ENCODE peak calls at places on chromosomes 1 and 21, in seven cellular contexts. L is heart left ventricle; K is CD8-positive, alpha-beta T cell; R is suprapubic skin; T is OCI-LY7; U is A549; S is aorta. E is an unnamed sample.
A peak's percentile ranks its signal among the peaks of the same experiment; 100 is the strongest.

GRCh38 chr1:220901906-220902305 is 22.7 kb downstream of the HLX start:
- DNase-seq in L (no peak), K (no peak), R (no peak), T (no peak), U (no peak), S (no peak), E (no peak)

GRCh38 chr1:16630661-16631247 is 17.4 kb upstream of the NBPF1 start:
- DNase-seq in L (peak; percentile 30), K (peak; percentile 20), R (peak; percentile 86), T (no peak), U (no peak), S (peak; percentile 81), E (peak; percentile 21)

GRCh38 chr1:92754000-92754787 is 30.7 kb downstream of the EVI5 start:
- DNase-seq in L (no peak), K (no peak), R (no peak), T (no peak), U (no peak), S (no peak), E (no peak)

GRCh38 chr1:160520582-160520981 is 2.5 kb downstream of the SLAMF6 start:
- DNase-seq in L (no peak), K (no peak), R (no peak), T (no peak), U (peak; percentile 21), S (no peak), E (no peak)

GRCh38 chr1:151059342-151060240 is at the start of gene CDC42SE1:
- DNase-seq in L (peak; percentile 89), K (peak; percentile 86), R (peak; percentile 91), T (peak; percentile 94), U (peak; percentile 88), S (peak; percentile 96), E (peak; percentile 86)

GRCh38 chr1:115466433-115466832 is 128.4 kb upstream of the NGF start:
- DNase-seq in L (no peak), K (no peak), R (no peak), T (no peak), U (no peak), S (no peak), E (no peak)

GRCh38 chr1:164659621-164660414 is 100.8 kb downstream of the PBX1 start:
- DNase-seq in L (no peak), K (no peak), R (no peak), T (no peak), U (no peak), S (no peak), E (peak; percentile 68)

GRCh38 chr1:41319803-41320711 is 41.2 kb upstream of the FOXO6 start:
- DNase-seq in L (peak; percentile 75), K (no peak), R (no peak), T (no peak), U (no peak), S (peak; percentile 85), E (peak; percentile 33)

GRCh38 chr1:235708390-235708962 is 58.9 kb upstream of the GNG4 start:
- DNase-seq in L (no peak), K (no peak), R (no peak), T (no peak), U (peak; percentile 86), S (no peak), E (no peak)

GRCh38 chr1:94550800-94551241 is 9.3 kb upstream of the F3 start:
- DNase-seq in L (no peak), K (no peak), R (no peak), T (no peak), U (no peak), S (no peak), E (no peak)

GRCh38 chr1:94549706-94550105 is 8.1 kb upstream of the F3 start:
- DNase-seq in L (no peak), K (no peak), R (no peak), T (no peak), U (no peak), S (no peak), E (no peak)

GRCh38 chr1:94552071-94552586 is 10.6 kb upstream of the F3 start:
- DNase-seq in L (peak; percentile 49), K (no peak), R (no peak), T (no peak), U (no peak), S (no peak), E (peak; percentile 90)

GRCh38 chr1:94550396-94550795 is 8.8 kb upstream of the F3 start:
- DNase-seq in L (no peak), K (no peak), R (no peak), T (no peak), U (no peak), S (no peak), E (no peak)

DNA sequence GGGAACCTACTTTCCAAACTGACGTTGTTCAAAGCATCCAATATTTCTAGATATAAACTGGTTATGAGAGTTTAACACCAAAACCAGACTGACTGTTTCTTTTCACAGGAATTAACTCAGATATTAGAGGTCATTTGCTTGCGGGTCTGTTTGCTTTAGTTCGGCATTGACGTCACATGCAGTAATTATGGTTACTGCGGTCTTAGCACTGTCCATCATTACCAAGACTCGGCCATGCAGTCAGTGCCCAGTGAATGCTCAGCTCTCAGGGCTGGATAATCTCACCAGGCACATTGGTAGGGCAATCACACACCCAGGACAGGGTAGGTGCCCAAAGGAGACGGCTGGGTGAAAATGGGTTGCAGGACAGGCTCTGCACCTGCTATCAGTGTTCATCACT is 9.9 kb upstream of the F3 start:
- DNase-seq in L (no peak), K (no peak), R (no peak), T (no peak), U (no peak), S (no peak), E (no peak)
- H3K4me1 ChIP-seq in L (peaks cover 5% of the 10 kb centered on the region), K (no peaks in the 10 kb centered on the region), R (peaks cover 7% of the 10 kb centered on the region), T (no peaks in the 10 kb centered on the region), U (peaks cover 11% of the 10 kb centered on the region), S (no peaks in the 10 kb centered on the region), E (peaks cover 13% of the 10 kb centered on the region)

DNA sequence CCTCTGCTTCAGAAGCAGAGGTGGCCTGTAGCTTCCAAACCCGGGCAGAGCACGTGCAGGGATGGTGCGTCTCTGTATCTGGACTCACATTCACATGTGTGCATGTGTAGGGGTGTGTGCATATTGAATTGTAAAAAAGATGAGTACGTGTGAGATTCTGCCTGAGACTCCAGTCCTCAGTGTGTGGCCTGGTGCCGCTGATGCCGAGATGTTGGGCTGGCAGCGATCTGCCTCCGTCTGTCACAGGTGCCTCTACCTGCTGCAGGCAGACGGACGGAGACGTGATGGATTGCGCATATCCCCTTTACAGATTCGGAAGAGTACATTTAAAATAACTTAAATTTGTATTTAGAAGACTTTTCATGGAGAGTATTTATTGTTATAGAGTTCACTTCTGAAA is 53.6 kb downstream of the ADARB1 start:
- DNase-seq in L (no peak), K (no peak), R (no peak), T (no peak), U (no peak), S (no peak), E (no peak)
- H3K4me1 ChIP-seq in L (peaks cover 58% of the 10 kb centered on the region), K (peaks cover 5% of the 10 kb centered on the region), R (peaks cover 40% of the 10 kb centered on the region), T (peaks cover 46% of the 10 kb centered on the region), U (peaks cover 18% of the 10 kb centered on the region), S (no peaks in the 10 kb centered on the region), E (peaks cover 33% of the 10 kb centered on the region)

GRCh38 chr1:101250656-101251272 is 13.9 kb downstream of the S1PR1 start:
- DNase-seq in L (no peak), K (no peak), R (no peak), T (no peak), U (no peak), S (no peak), E (no peak)

GRCh38 chr1:101244842-101245574 is 8.2 kb downstream of the S1PR1 start:
- DNase-seq in L (no peak), K (no peak), R (no peak), T (no peak), U (no peak), S (no peak), E (no peak)

GRCh38 chr1:101250219-101250618 is 13.4 kb downstream of the S1PR1 start:
- DNase-seq in L (no peak), K (no peak), R (no peak), T (peak; percentile 74), U (no peak), S (no peak), E (no peak)

GRCh38 chr1:101245575-101245927 is 8.7 kb downstream of the S1PR1 start:
- DNase-seq in L (no peak), K (no peak), R (no peak), T (no peak), U (no peak), S (no peak), E (no peak)

DNA sequence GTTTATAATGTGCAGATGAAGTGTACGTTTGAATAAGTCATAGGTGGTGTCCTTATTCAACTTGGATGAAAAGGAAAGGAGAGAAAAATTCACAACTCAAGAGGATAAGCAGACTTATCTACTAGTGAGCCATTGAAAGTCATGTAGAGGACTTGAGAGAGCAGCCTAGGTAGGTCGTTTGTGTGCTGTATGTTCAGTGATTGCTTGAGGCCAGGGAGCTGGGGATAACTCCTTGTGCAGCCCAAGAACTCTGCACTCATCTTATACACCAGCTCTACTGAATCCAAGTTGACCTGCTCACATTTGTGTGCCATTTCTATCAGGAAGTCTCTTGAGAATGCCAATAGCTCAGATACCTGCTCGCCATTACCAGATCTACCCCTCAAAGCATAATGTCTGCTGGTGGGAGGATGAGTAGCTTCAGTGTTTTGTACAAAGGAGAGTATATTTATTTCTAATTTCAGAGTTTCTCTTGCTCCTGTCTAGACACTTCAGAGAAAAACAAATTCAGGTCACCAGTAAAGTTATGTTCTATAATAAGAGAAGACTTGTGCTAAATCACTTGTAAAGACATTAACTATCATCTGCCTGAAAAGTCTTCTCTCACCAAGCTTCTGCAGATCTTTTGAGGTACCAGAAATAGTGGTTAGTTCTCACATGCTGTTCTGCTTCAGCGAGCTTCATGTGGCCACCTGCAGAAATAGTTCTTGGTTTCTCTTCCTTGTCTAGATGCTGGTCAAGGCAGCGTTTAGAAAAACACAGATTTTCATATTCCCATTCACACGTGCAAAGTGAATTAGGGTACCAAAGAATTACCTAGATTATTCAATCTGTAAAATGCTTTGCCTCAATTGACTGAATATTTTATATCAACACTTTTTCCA is 10.8 kb downstream of the S1PR1 start:
- DNase-seq in L (no peak), K (no peak), R (no peak), T (peak; percentile 95), U (no peak), S (no peak), E (no peak)
- H3K4me1 ChIP-seq in L (peaks cover 16% of the 10 kb centered on the region), K (peaks cover 65% of the 10 kb centered on the region), R (no peaks in the 10 kb centered on the region), T (peaks cover 63% of the 10 kb centered on the region), U (no peaks in the 10 kb centered on the region), S (peaks cover 2% of the 10 kb centered on the region), E (no peaks in the 10 kb centered on the region)

GRCh38 chr1:12477936-12478611 is 139.9 kb downstream of the DHRS3 start:
- DNase-seq in L (peak; percentile 78), K (no peak), R (peak; percentile 81), T (no peak), U (peak; percentile 97), S (peak; percentile 89), E (peak; percentile 91)

GRCh38 chr1:12480031-12480430 is 138.0 kb downstream of the DHRS3 start:
- DNase-seq in L (no peak), K (no peak), R (no peak), T (no peak), U (no peak), S (no peak), E (no peak)

GRCh38 chr1:12479311-12479710 is 138.7 kb downstream of the DHRS3 start:
- DNase-seq in L (no peak), K (no peak), R (no peak), T (no peak), U (no peak), S (no peak), E (no peak)

GRCh38 chr1:12477301-12477700 is 140.7 kb downstream of the DHRS3 start:
- DNase-seq in L (no peak), K (no peak), R (no peak), T (no peak), U (no peak), S (no peak), E (no peak)

DNA sequence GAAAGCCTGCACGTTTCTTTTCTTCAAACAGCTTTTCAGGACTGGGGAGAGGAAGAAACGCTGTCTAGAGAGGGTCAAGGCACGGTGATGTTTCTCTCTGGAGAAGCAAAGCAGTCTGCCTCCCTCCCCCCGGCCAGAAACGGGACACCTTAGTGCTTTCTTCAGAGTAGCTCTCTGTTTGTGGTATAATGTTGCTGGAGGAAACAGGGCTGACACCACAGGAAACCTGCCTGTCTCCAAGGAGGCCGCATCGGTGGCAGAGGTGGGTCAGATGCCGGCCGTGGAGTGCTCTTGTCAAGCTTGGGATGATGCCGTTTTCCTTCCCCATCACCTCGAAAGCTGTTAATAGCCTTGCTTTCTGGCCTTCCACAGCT is 139.4 kb downstream of the DHRS3 start:
- DNase-seq in L (no peak), K (peak; percentile 45), R (no peak), T (no peak), U (no peak), S (no peak), E (no peak)
- H3K4me1 ChIP-seq in L (peaks cover 72% of the 10 kb centered on the region), K (peaks cover 85% of the 10 kb centered on the region), R (peaks cover 67% of the 10 kb centered on the region), T (peaks cover 14% of the 10 kb centered on the region), U (peaks cover 72% of the 10 kb centered on the region), S (peaks cover 2% of the 10 kb centered on the region), E (peaks cover 75% of the 10 kb centered on the region)

E was measured in upper lobe of left lung.